ENCODE peak calls at places on chromosomes 16 and 17, in six cellular contexts. P is RCC 7860; A is stimulated activated CD4-positive, alpha-beta T cell treated with anti-CD3 and anti-CD28 coated beads, Interleukin-2, amount 100 ng/mL, for 48 hours; F is NCI-H2107; J is GM19239; H is GOT3. B is an unnamed sample.
A peak's percentile ranks its signal among the peaks of the same experiment; 100 is the strongest.

GRCh38 chr16:14186007-14186953 is 115.2 kb downstream of the MRTFB start:
- DNase-seq in P (peak; percentile 64), A (no peak), F (no peak), J (no peak), H (no peak), B (peak; percentile 13)

GRCh38 chr16:3654249-3654991 is at the start of gene DNASE1:
- DNase-seq in P (peak; percentile 39), A (peak; percentile 58), F (no peak), J (peak; percentile 79), H (no peak), B (peak; percentile 49)

GRCh38 chr17:45298546-45299285 is 18.1 kb downstream of the MAP3K14 start:
- DNase-seq in P (no peak), A (no peak), F (no peak), J (no peak), H (no peak), B (no peak)

GRCh38 chr17:80952291-80952690 is 39.4 kb upstream of the CHMP6 start:
- DNase-seq in P (no peak), A (no peak), F (no peak), J (no peak), H (no peak), B (no peak)

GRCh38 chr17:76000755-76001521 is at the start of gene CDK3:
- DNase-seq in P (no peak), A (no peak), F (no peak), J (no peak), H (no peak), B (no peak)

GRCh38 chr16:89061590-89062380 is 31.9 kb upstream of the ACSF3 start:
- DNase-seq in P (no peak), A (no peak), F (no peak), J (no peak), H (no peak), B (no peak)

GRCh38 chr16:56420613-56421012 is 4.7 kb downstream of the AMFR start:
- DNase-seq in P (no peak), A (no peak), F (no peak), J (no peak), H (no peak), B (no peak)

GRCh38 chr17:19502517-19502916 is 31.1 kb upstream of the SLC47A1 start:
- DNase-seq in P (no peak), A (no peak), F (no peak), J (no peak), H (no peak), B (no peak)

GRCh38 chr17:11178576-11178975 is 62.4 kb upstream of the SHISA6 start:
- DNase-seq in P (no peak), A (no peak), F (no peak), J (no peak), H (no peak), B (no peak)

GRCh38 chr17:6084226-6085161 is 14.3 kb downstream of the WSCD1 start:
- DNase-seq in P (no peak), A (no peak), F (no peak), J (no peak), H (no peak), B (no peak)

GRCh38 chr16:3194792-3195191 is 6.8 kb downstream of the OR1F1 start:
- DNase-seq in P (no peak), A (no peak), F (no peak), J (no peak), H (no peak), B (no peak)

GRCh38 chr17:879546-879945 is 97.4 kb downstream of the MRM3 start:
- DNase-seq in P (peak; percentile 89), A (peak; percentile 44), F (peak; percentile 35), J (peak; percentile 55), H (no peak), B (peak; percentile 77)

GRCh38 chr16:71847096-71847495 is 1.3 kb downstream of the ATXN1L start:
- DNase-seq in P (no peak), A (no peak), F (no peak), J (no peak), H (no peak), B (no peak)

GRCh38 chr17:21677126-21677910 is 15.0 kb upstream of the KCNJ18 start:
- DNase-seq in P (no peak), A (no peak), F (no peak), J (no peak), H (no peak), B (no peak)

GRCh38 chr17:46191332-46192210 is 1.7 kb downstream of the KANSL1 start:
- DNase-seq in P (no peak), A (peak; percentile 23), F (no peak), J (peak; percentile 22), H (no peak), B (no peak)

GRCh38 chr17:36657763-36658490 is 56.5 kb downstream of the MRM1 start:
- DNase-seq in P (no peak), A (no peak), F (no peak), J (no peak), H (no peak), B (no peak)

GRCh38 chr17:16491131-16491702 is 776 bp downstream of the LRRC75A start:
- DNase-seq in P (no peak), A (no peak), F (no peak), J (no peak), H (no peak), B (no peak)

GRCh38 chr17:76866774-76867577 is 1.2 kb upstream of the MGAT5B start:
- DNase-seq in P (peak; percentile 78), A (no peak), F (no peak), J (no peak), H (no peak), B (no peak)

B was measured in COLO829.